ENCODE peak calls at places on chromosome 22, in seven cellular contexts. C is cardiac muscle cell; J is left cardiac atrium; X is kidney glomerular epithelial cell; B is Caki2; E is activated CD8-positive, alpha-beta T cell treated with anti-CD3 and anti-CD28 coated beads for 36 hours; V is Ammon's horn. T is an unnamed sample.

GRCh38 chr22:39997421-39997820 is 2.7 kb downstream of the FAM83F start:
- DNase-seq in C (no peak), J (no peak), X (no peak), B (no peak), E (no peak), V (no peak), T (no peak)

GRCh38 chr22:39746600-39747262 is 146.8 kb downstream of the ENTHD1 start:
- DNase-seq in C (no peak), J (no peak), X (no peak), B (no peak), E (peak), V (no peak), T (no peak)

GRCh38 chr22:50317178-50317577 is 9.6 kb downstream of the DENND6B start:
- DNase-seq in C (no peak), J (no peak), X (no peak), B (no peak), E (no peak), V (no peak), T (no peak)

GRCh38 chr22:36541831-36542391 is 12.9 kb upstream of the EIF3D start:
- DNase-seq in C (no peak), J (no peak), X (peak), B (peak), E (peak), V (no peak), T (peak)

GRCh38 chr22:44358723-44359440 is 46.1 kb upstream of the SHISAL1 start:
- DNase-seq in C (no peak), J (peak), X (no peak), B (no peak), E (no peak), V (no peak), T (no peak)

GRCh38 chr22:29824677-29825076 is 13.4 kb downstream of the ASCC2 start:
- DNase-seq in C (no peak), J (peak), X (no peak), B (no peak), E (no peak), V (no peak), T (no peak)

GRCh38 chr22:38135133-38135706 is 24.7 kb upstream of the BAIAP2L2 start:
- DNase-seq in C (no peak), J (no peak), X (peak), B (peak), E (peak), V (no peak), T (peak)

GRCh38 chr22:24106385-24107381 is 74.6 kb upstream of the SUSD2 start:
- DNase-seq in C (no peak), J (no peak), X (no peak), B (no peak), E (peak), V (no peak), T (peak)

GRCh38 chr22:20111689-20112622 is 3.9 kb upstream of the RANBP1 start:
- DNase-seq in C (no peak), J (peak), X (no peak), B (no peak), E (no peak), V (no peak), T (no peak)

GRCh38 chr22:29270475-29271271 is 2.6 kb downstream of the EWSR1 start:
- DNase-seq in C (no peak), J (no peak), X (peak), B (peak), E (no peak), V (no peak), T (no peak)

GRCh38 chr22:18071968-18072310 is 5.9 kb upstream of the PEX26 start:
- DNase-seq in C (no peak), J (no peak), X (no peak), B (no peak), E (no peak), V (no peak), T (no peak)

GRCh38 chr22:21446128-21446826 is 20.9 kb upstream of the TMEM191C start:
- DNase-seq in C (no peak), J (peak), X (no peak), B (no peak), E (no peak), V (no peak), T (no peak)

GRCh38 chr22:37569009-37569920 is 9.0 kb downstream of the CDC42EP1 start:
- DNase-seq in C (no peak), J (no peak), X (no peak), B (no peak), E (no peak), V (peak), T (no peak)

GRCh38 chr22:20014526-20015186 is 2.0 kb downstream of the ARVCF start:
- DNase-seq in C (no peak), J (no peak), X (no peak), B (no peak), E (no peak), V (no peak), T (no peak)

GRCh38 chr22:46055176-46055850 is 78.4 kb upstream of the WNT7B start:
- DNase-seq in C (no peak), J (peak), X (no peak), B (no peak), E (peak), V (no peak), T (no peak)

GRCh38 chr22:43313497-43314474 is 29.4 kb downstream of the SCUBE1 start:
- DNase-seq in C (peak), J (peak), X (no peak), B (no peak), E (no peak), V (no peak), T (peak)

GRCh38 chr22:29704528-29705285 is 15.1 kb upstream of the CABP7 start:
- DNase-seq in C (no peak), J (no peak), X (no peak), B (no peak), E (no peak), V (peak), T (no peak)

GRCh38 chr22:21055564-21055834 is 9.8 kb downstream of the LRRC74B start:
- DNase-seq in C (no peak), J (no peak), X (no peak), B (no peak), E (no peak), V (no peak), T (no peak)

GRCh38 chr22:20536590-20537324 is 29.3 kb downstream of the MED15 start:
- DNase-seq in C (no peak), J (peak), X (no peak), B (no peak), E (no peak), V (no peak), T (no peak)

GRCh38 chr22:29187831-29188230 is 17.9 kb upstream of the EMID1 start:
- DNase-seq in C (no peak), J (no peak), X (no peak), B (no peak), E (no peak), V (no peak), T (no peak)

GRCh38 chr22:42217019-42217751 is 53.3 kb downstream of the TCF20 start:
- DNase-seq in C (no peak), J (no peak), X (no peak), B (no peak), E (peak), V (no peak), T (no peak)

GRCh38 chr22:40409613-40410113 is 39.3 kb downstream of the SGSM3 start:
- DNase-seq in C (no peak), J (no peak), X (no peak), B (no peak), E (no peak), V (no peak), T (no peak)

GRCh38 chr22:36863979-36864378 is 3.2 kb downstream of the NCF4 start:
- DNase-seq in C (no peak), J (no peak), X (no peak), B (no peak), E (no peak), V (no peak), T (no peak)

GRCh38 chr22:40407831-40408717 is 37.7 kb downstream of the SGSM3 start:
- DNase-seq in C (no peak), J (no peak), X (no peak), B (no peak), E (no peak), V (no peak), T (no peak)

GRCh38 chr22:25070870-25071465 is 118.5 kb downstream of the KIAA1671 start:
- DNase-seq in C (no peak), J (no peak), X (no peak), B (no peak), E (peak), V (no peak), T (no peak)

GRCh38 chr22:30186535-30186934 is 60.0 kb downstream of the LIF start:
- DNase-seq in C (no peak), J (no peak), X (no peak), B (no peak), E (no peak), V (no peak), T (no peak)

GRCh38 chr22:29343313-29343805 is 27.9 kb upstream of the RASL10A start:
- DNase-seq in C (peak), J (peak), X (no peak), B (no peak), E (no peak), V (peak), T (no peak)

T was measured in RPMI8226.